ENCODE peak calls at places on chromosomes 11 and 22, in ten cellular contexts. G, D, M, V, Q, F, P, R, S and I are unnamed samples.
A peak's percentile ranks its signal among the peaks of the same experiment; 100 is the strongest.

GRCh38 chr11:1228921-1229451 is 6.1 kb downstream of the MUC5B start:
- DNase-seq in P (no peak), S (no peak), R (no peak), M (no peak), Q (peak; percentile 61), D (peak; percentile 48), V (no peak), G (no peak), F (no peak), I (peak; percentile 3)

GRCh38 chr22:32979606-32980005 is 78.6 kb downstream of the SYN3 start:
- DNase-seq in Q (no peak), D (no peak), R (no peak), P (no peak), G (no peak), F (no peak), V (no peak), S (no peak), M (no peak), I (no peak)

GRCh38 chr11:586376-587316 is 10.4 kb downstream of the PHRF1 start:
- DNase-seq in P (no peak), F (no peak), R (no peak), G (no peak), D (no peak), V (no peak), S (no peak), M (no peak), Q (no peak), I (no peak)

GRCh38 chr22:18966748-18967147 is 30.7 kb upstream of the PRODH start:
- DNase-seq in G (no peak), R (no peak), D (peak; percentile 56), F (no peak), Q (peak; percentile 57), P (no peak), M (no peak), V (no peak), S (no peak), I (no peak)

GRCh38 chr11:63919267-63920125 is 2.5 kb upstream of the RCOR2 start:
- DNase-seq in S (no peak), V (peak; percentile 49), F (no peak), Q (no peak), D (no peak), R (no peak), P (no peak), M (peak; percentile 76), G (no peak), I (peak; percentile 81)

GRCh38 chr22:42979606-42980005 is 35.3 kb downstream of the PACSIN2 start:
- DNase-seq in S (no peak), R (no peak), M (no peak), V (no peak), P (no peak), G (no peak), Q (no peak), D (no peak), F (no peak), I (no peak)

GRCh38 chr11:121067912-121068652 is 33.0 kb upstream of the TECTA start:
- DNase-seq in M (no peak), G (no peak), V (no peak), S (no peak), D (no peak), P (no peak), R (no peak), F (no peak), Q (no peak), I (no peak)

GRCh38 chr11:18669211-18669593 is 29.4 kb upstream of the TMEM86A start:
- DNase-seq in S (no peak), Q (no peak), R (no peak), G (peak; percentile 16), F (no peak), M (no peak), P (peak; percentile 71), D (no peak), V (no peak), I (no peak)

GRCh38 chr11:117195208-117195607 is 4.0 kb upstream of the TAGLN start:
- DNase-seq in D (no peak), G (peak; percentile 51), R (no peak), M (peak; percentile 2), Q (no peak), S (peak; percentile 73), F (no peak), P (no peak), V (no peak), I (peak; percentile 57)

GRCh38 chr11:62592216-62592815 is 993 bp upstream of the TUT1 start:
- DNase-seq in P (no peak), S (no peak), Q (no peak), D (no peak), F (no peak), M (no peak), V (no peak), R (no peak), G (no peak), I (no peak)

GRCh38 chr11:73396251-73396930 is 20.2 kb downstream of the RELT start:
- DNase-seq in P (no peak), D (peak; percentile 39), M (no peak), R (no peak), G (no peak), S (peak; percentile 32), F (no peak), V (no peak), Q (peak; percentile 64), I (no peak)

GRCh38 chr11:16925495-16926065 is 88.6 kb downstream of the PLEKHA7 start:
- DNase-seq in M (peak; percentile 24), P (peak; percentile 75), D (peak; percentile 82), R (no peak), S (peak; percentile 62), V (peak; percentile 37), G (peak; percentile 54), F (no peak), Q (peak; percentile 73), I (peak; percentile 72)

GRCh38 chr22:46008291-46008690 is 31.3 kb upstream of the WNT7B start:
- DNase-seq in F (no peak), S (no peak), Q (peak; percentile 63), P (no peak), M (peak; percentile 25), R (no peak), D (peak; percentile 51), G (no peak), V (no peak), I (no peak)

GRCh38 chr11:135027461-135027860 is 615.4 kb upstream of the B3GAT1 start:
- DNase-seq in V (no peak), M (no peak), P (peak; percentile 8), R (peak; percentile 53), G (peak; percentile 34), Q (no peak), S (peak; percentile 60), F (no peak), D (no peak), I (no peak)

GRCh38 chr22:39184586-39185577 is 32.4 kb upstream of the CBX7 start:
- DNase-seq in Q (peak; percentile 46), R (no peak), F (no peak), S (no peak), P (no peak), D (peak; percentile 52), G (no peak), V (no peak), M (no peak), I (no peak)

GRCh38 chr11:18243783-18244362 is 4.6 kb downstream of the SAA2 start:
- DNase-seq in D (no peak), V (no peak), G (peak; percentile 57), Q (no peak), S (peak; percentile 89), M (no peak), P (peak; percentile 55), R (peak; percentile 75), F (no peak), I (no peak)

GRCh38 chr11:114166897-114167323 is 107.4 kb downstream of the ZBTB16 start:
- DNase-seq in V (no peak), S (no peak), P (peak; percentile 83), F (no peak), G (no peak), R (peak; percentile 94), Q (no peak), M (no peak), D (no peak), I (no peak)

GRCh38 chr11:30926130-30926529 is 340.0 kb upstream of the MPPED2 start:
- DNase-seq in P (no peak), M (no peak), R (no peak), S (no peak), G (no peak), D (no peak), Q (no peak), V (no peak), F (no peak), I (no peak)

GRCh38 chr11:35583126-35583525 is 35.1 kb upstream of the FJX1 start:
- DNase-seq in D (no peak), P (no peak), F (no peak), R (no peak), S (no peak), V (no peak), G (no peak), Q (no peak), M (no peak), I (no peak)

GRCh38 chr11:64276653-64277431 is 7.6 kb downstream of the BAD start:
- DNase-seq in S (no peak), F (no peak), M (no peak), D (peak; percentile 48), V (no peak), P (peak; percentile 93), R (no peak), G (no peak), Q (no peak), I (peak; percentile 80)

GRCh38 chr11:7422544-7423331 is 62.6 kb upstream of the OLFML1 start:
- DNase-seq in G (no peak), M (no peak), V (no peak), S (no peak), Q (no peak), P (peak; percentile 4), R (no peak), D (no peak), F (peak; percentile 45), I (no peak)

GRCh38 chr11:68832476-68833176 is 9.1 kb downstream of the CPT1A start:
- DNase-seq in R (no peak), P (peak; percentile 18), V (no peak), F (no peak), S (no peak), D (no peak), Q (no peak), G (no peak), M (no peak), I (no peak)
- H3K4me1 ChIP-seq in R (no peaks in the 10 kb centered on the region), P (peaks cover 3% of the 10 kb centered on the region), V (peaks cover 28% of the 10 kb centered on the region), F (peaks cover 100% of the 10 kb centered on the region), S (peaks cover 3% of the 10 kb centered on the region), D (peaks cover 63% of the 10 kb centered on the region), Q (peaks cover 64% of the 10 kb centered on the region), G (peaks cover 85% of the 10 kb centered on the region), M (peaks cover 96% of the 10 kb centered on the region), I (peaks cover 97% of the 10 kb centered on the region)

GRCh38 chr22:23557036-23557435 is 23.1 kb downstream of the IGLL1 start:
- DNase-seq in G (no peak), M (no peak), D (no peak), P (no peak), R (no peak), F (no peak), S (no peak), V (no peak), Q (peak; percentile 36), I (no peak)
- TF ChIP-seq CTCF in G (no peak), M (no peak), D (no peak), P (no peak), R (no peak), F (no peak), S (no peak), V (no peak), Q (no peak), I (no peak)

GRCh38 chr22:30968924-30969531 is at the start of gene TUG1:
- DNase-seq in P (peak; percentile 97), R (peak; percentile 99), G (peak; percentile 98), S (peak; percentile 99), Q (peak; percentile 99), F (peak; percentile 100), V (peak; percentile 98), M (peak; percentile 99), D (peak; percentile 94), I (peak; percentile 98)
- H3K9me3 ChIP-seq in P (peaks cover 10% of the 10 kb centered on the region), R (peaks cover 57% of the 10 kb centered on the region), G (no peaks in the 10 kb centered on the region), S (no peaks in the 10 kb centered on the region), Q (no peaks in the 10 kb centered on the region), F (no peaks in the 10 kb centered on the region), V (no peaks in the 10 kb centered on the region), M (peaks cover 55% of the 10 kb centered on the region), D (no peaks in the 10 kb centered on the region), I (peaks cover 18% of the 10 kb centered on the region)

GRCh38 chr11:12798609-12799011 is 124.4 kb downstream of the TEAD1 start:
- DNase-seq in F (no peak), S (no peak), R (no peak), G (no peak), Q (no peak), D (no peak), P (peak; percentile 50), V (no peak), M (no peak), I (no peak)
- H3K4me1 ChIP-seq in F (peaks cover 58% of the 10 kb centered on the region), S (no peaks in the 10 kb centered on the region), R (peaks cover 49% of the 10 kb centered on the region), G (peaks cover 59% of the 10 kb centered on the region), Q (peaks cover 26% of the 10 kb centered on the region), D (peaks cover 45% of the 10 kb centered on the region), P (peaks cover 55% of the 10 kb centered on the region), V (peaks cover 32% of the 10 kb centered on the region), M (peaks cover 50% of the 10 kb centered on the region), I (peaks cover 33% of the 10 kb centered on the region)